ENCODE peak calls at places on chromosomes 11 and 22, in nine cellular contexts. B, S, I, K, E, Y, U, L and C are unnamed samples.

GRCh38 chr11:75436806-75437205 is 3.8 kb upstream of the KLHL35 start:
- DNase-seq in E (no peak), B (no peak), Y (no peak), U (no peak), S (no peak), K (no peak), I (no peak), L (no peak), C (no peak)

GRCh38 chr22:30826670-30827355 is 132.1 kb downstream of the OSBP2 start:
- DNase-seq in Y (no peak), S (no peak), K (no peak), E (no peak), B (no peak), L (no peak), U (no peak), I (no peak), C (no peak)

GRCh38 chr11:72519220-72519881 is 85.0 kb upstream of the CLPB start:
- DNase-seq in E (no peak), Y (no peak), B (no peak), L (peak; percentile 36), I (no peak), U (no peak), K (no peak), S (peak; percentile 36), C (no peak)

GRCh38 chr11:120703358-120704152 is 192.0 kb downstream of the GRIK4 start:
- DNase-seq in I (no peak), K (no peak), S (no peak), Y (no peak), B (no peak), L (no peak), E (no peak), U (no peak), C (no peak)

GRCh38 chr11:33692013-33692504 is 8.6 kb downstream of the C11orf91 start:
- DNase-seq in U (peak; percentile 75), B (no peak), K (peak; percentile 68), E (no peak), Y (peak; percentile 98), S (no peak), I (no peak), L (peak; percentile 99), C (no peak)

GRCh38 chr11:67055812-67056211 is 835 bp upstream of the RHOD start:
- DNase-seq in I (no peak), K (peak; percentile 26), U (no peak), L (no peak), Y (no peak), B (no peak), E (no peak), S (no peak), C (no peak)

GRCh38 chr22:33563568-33563967 is 356.7 kb downstream of the LARGE1 start:
- DNase-seq in B (no peak), K (no peak), L (no peak), E (no peak), S (no peak), Y (peak; percentile 56), U (no peak), I (no peak), C (no peak)

GRCh38 chr11:67601098-67601497 is 5.6 kb upstream of the NDUFV1 start:
- DNase-seq in L (no peak), K (no peak), Y (no peak), U (no peak), I (no peak), S (no peak), E (no peak), B (no peak), C (no peak)

GRCh38 chr22:41395531-41396240 is 13.9 kb downstream of the TEF start:
- DNase-seq in L (no peak), K (no peak), S (no peak), E (no peak), B (no peak), U (no peak), Y (no peak), I (no peak), C (no peak)

GRCh38 chr22:28950567-28951411 is 67.4 kb downstream of the ZNRF3 start:
- DNase-seq in S (no peak), E (no peak), B (no peak), K (no peak), L (no peak), U (no peak), I (no peak), Y (peak; percentile 52), C (no peak)